ENCODE peak calls at places on chromosomes 7 and 10, in seven cellular contexts. One of them, this sample, is unnamed.

GRCh38 chr7:142298631-142299030 is 40.8 kb upstream of the PRSS58 start:
- DNase-seq in OCI-LY7: peak; percentile 76
- DNase-seq in astrocyte of the cerebellum: no peak
- DNase-seq in NCI-H460: no peak
- DNase-seq in KG1: no peak
- DNase-seq in type B pancreatic cell: no peak
- DNase-seq in left cardiac atrium: no peak
- DNase-seq in this sample: no peak

GRCh38 chr10:49138361-49138891 is 4.6 kb upstream of the FAM170B start:
- DNase-seq in OCI-LY7: no peak
- DNase-seq in astrocyte of the cerebellum: peak; percentile 83
- DNase-seq in NCI-H460: no peak
- DNase-seq in KG1: no peak
- DNase-seq in type B pancreatic cell: no peak
- DNase-seq in left cardiac atrium: peak; percentile 30
- DNase-seq in this sample: peak; percentile 24

GRCh38 chr7:132359746-132360145 is 216.5 kb downstream of the PLXNA4 start:
- DNase-seq in OCI-LY7: no peak
- DNase-seq in astrocyte of the cerebellum: no peak
- DNase-seq in NCI-H460: no peak
- DNase-seq in KG1: no peak
- DNase-seq in type B pancreatic cell: no peak
- DNase-seq in left cardiac atrium: no peak
- DNase-seq in this sample: no peak

GRCh38 chr10:10870523-10871241 is 147.0 kb upstream of the CELF2 start:
- DNase-seq in OCI-LY7: no peak
- DNase-seq in astrocyte of the cerebellum: no peak
- DNase-seq in NCI-H460: no peak
- DNase-seq in KG1: no peak
- DNase-seq in type B pancreatic cell: no peak
- DNase-seq in left cardiac atrium: no peak
- DNase-seq in this sample: no peak

GRCh38 chr10:96747734-96748550 is 27.6 kb upstream of the PIK3AP1 start:
- DNase-seq in OCI-LY7: peak; percentile 63
- DNase-seq in astrocyte of the cerebellum: no peak
- DNase-seq in NCI-H460: no peak
- DNase-seq in KG1: peak; percentile 54
- DNase-seq in type B pancreatic cell: no peak
- DNase-seq in left cardiac atrium: no peak
- DNase-seq in this sample: no peak

GRCh38 chr10:5624701-5625100 is 41.7 kb downstream of the ASB13 start:
- DNase-seq in OCI-LY7: no peak
- DNase-seq in astrocyte of the cerebellum: no peak
- DNase-seq in NCI-H460: no peak
- DNase-seq in KG1: no peak
- DNase-seq in type B pancreatic cell: no peak
- DNase-seq in left cardiac atrium: no peak
- DNase-seq in this sample: no peak

GRCh38 chr10:130884456-130884855 is 427.1 kb downstream of the TCERG1L start:
- DNase-seq in OCI-LY7: no peak
- DNase-seq in astrocyte of the cerebellum: no peak
- DNase-seq in NCI-H460: no peak
- DNase-seq in KG1: no peak
- DNase-seq in type B pancreatic cell: no peak
- DNase-seq in left cardiac atrium: no peak
- DNase-seq in this sample: no peak

GRCh38 chr10:102619281-102619981 is 24.8 kb upstream of the TRIM8 start:
- DNase-seq in OCI-LY7: no peak
- DNase-seq in astrocyte of the cerebellum: no peak
- DNase-seq in NCI-H460: no peak
- DNase-seq in KG1: no peak
- DNase-seq in type B pancreatic cell: no peak
- DNase-seq in left cardiac atrium: no peak
- DNase-seq in this sample: no peak

GRCh38 chr7:104275900-104276299 is 52.5 kb upstream of the LHFPL3 start:
- DNase-seq in OCI-LY7: no peak
- DNase-seq in astrocyte of the cerebellum: no peak
- DNase-seq in NCI-H460: peak; percentile 13
- DNase-seq in KG1: no peak
- DNase-seq in type B pancreatic cell: no peak
- DNase-seq in left cardiac atrium: no peak
- DNase-seq in this sample: peak; percentile 10

GRCh38 chr7:12884856-12885440 is 197.5 kb downstream of the ARL4A start:
- DNase-seq in OCI-LY7: no peak
- DNase-seq in astrocyte of the cerebellum: no peak
- DNase-seq in NCI-H460: no peak
- DNase-seq in KG1: no peak
- DNase-seq in type B pancreatic cell: no peak
- DNase-seq in left cardiac atrium: no peak
- DNase-seq in this sample: peak; percentile 48

GRCh38 chr7:79199961-79200360 is 253.5 kb downstream of the MAGI2 start:
- DNase-seq in OCI-LY7: no peak
- DNase-seq in astrocyte of the cerebellum: no peak
- DNase-seq in NCI-H460: no peak
- DNase-seq in KG1: no peak
- DNase-seq in type B pancreatic cell: no peak
- DNase-seq in left cardiac atrium: no peak
- DNase-seq in this sample: no peak

GRCh38 chr7:89655946-89656345 is 498.3 kb upstream of the STEAP1 start:
- DNase-seq in OCI-LY7: no peak
- DNase-seq in astrocyte of the cerebellum: no peak
- DNase-seq in NCI-H460: no peak
- DNase-seq in KG1: no peak
- DNase-seq in type B pancreatic cell: no peak
- DNase-seq in left cardiac atrium: no peak
- DNase-seq in this sample: no peak

GRCh38 chr7:2939193-2939885 is 95.2 kb upstream of the GNA12 start:
- DNase-seq in OCI-LY7: no peak
- DNase-seq in astrocyte of the cerebellum: no peak
- DNase-seq in NCI-H460: no peak
- DNase-seq in KG1: no peak
- DNase-seq in type B pancreatic cell: no peak
- DNase-seq in left cardiac atrium: no peak
- DNase-seq in this sample: peak; percentile 19

GRCh38 chr10:131747791-131748190 is 153.0 kb upstream of the PPP2R2D start:
- DNase-seq in OCI-LY7: no peak
- DNase-seq in astrocyte of the cerebellum: no peak
- DNase-seq in NCI-H460: no peak
- DNase-seq in KG1: no peak
- DNase-seq in type B pancreatic cell: no peak
- DNase-seq in left cardiac atrium: no peak
- DNase-seq in this sample: no peak

GRCh38 chr10:10914129-10914528 is 103.5 kb upstream of the CELF2 start:
- DNase-seq in OCI-LY7: no peak
- DNase-seq in astrocyte of the cerebellum: no peak
- DNase-seq in NCI-H460: no peak
- DNase-seq in KG1: no peak
- DNase-seq in type B pancreatic cell: no peak
- DNase-seq in left cardiac atrium: peak; percentile 25
- DNase-seq in this sample: no peak

GRCh38 chr7:6652446-6653011 is 15.4 kb downstream of the ZNF316 start:
- DNase-seq in OCI-LY7: no peak
- DNase-seq in astrocyte of the cerebellum: no peak
- DNase-seq in NCI-H460: no peak
- DNase-seq in KG1: no peak
- DNase-seq in type B pancreatic cell: no peak
- DNase-seq in left cardiac atrium: no peak
- DNase-seq in this sample: no peak

GRCh38 chr7:129530881-129531391 is 28.6 kb downstream of the SMKR1 start:
- DNase-seq in OCI-LY7: no peak
- DNase-seq in astrocyte of the cerebellum: no peak
- DNase-seq in NCI-H460: no peak
- DNase-seq in KG1: no peak
- DNase-seq in type B pancreatic cell: no peak
- DNase-seq in left cardiac atrium: no peak
- DNase-seq in this sample: peak; percentile 68

GRCh38 chr7:6234384-6234783 is 38.0 kb downstream of the CYTH3 start:
- DNase-seq in OCI-LY7: peak; percentile 81
- DNase-seq in astrocyte of the cerebellum: no peak
- DNase-seq in NCI-H460: no peak
- DNase-seq in KG1: no peak
- DNase-seq in type B pancreatic cell: no peak
- DNase-seq in left cardiac atrium: no peak
- DNase-seq in this sample: no peak

GRCh38 chr7:4297165-4297842 is 384.8 kb upstream of the FOXK1 start:
- DNase-seq in OCI-LY7: no peak
- DNase-seq in astrocyte of the cerebellum: no peak
- DNase-seq in NCI-H460: no peak
- DNase-seq in KG1: no peak
- DNase-seq in type B pancreatic cell: peak; percentile 36
- DNase-seq in left cardiac atrium: no peak
- DNase-seq in this sample: no peak